ENCODE peak calls at places on chromosomes 6 and 20, in ten cellular contexts. Z is epithelial cell of esophagus, M is lower lobe of right lung, O is AG04449, L is hepatocyte, E is GM13977, B is kidney epithelial cell, N is HS-27A, T is skeletal muscle cell, W is non-pigmented ciliary epithelial cell. U is an unnamed sample.
A peak's percentile ranks its signal among the peaks of the same experiment; 100 is the strongest.

GRCh38 chr6:42984924-42985475 is 630 bp downstream of the PPP2R5D start:
- DNase-seq in Z (no peak), M (no peak), O (no peak), L (peak; percentile 33), E (no peak), B (no peak), N (no peak), T (no peak), W (no peak), U (no peak)

GRCh38 chr6:41976794-41977484 is 35.3 kb upstream of the CCND3 start:
- DNase-seq in Z (peak; percentile 44), M (no peak), O (no peak), L (no peak), E (peak; percentile 37), B (no peak), N (peak; percentile 71), T (peak; percentile 23), W (peak; percentile 86), U (no peak)

GRCh38 chr6:132888701-132889100 is 74.3 kb downstream of the RPS12 start:
- DNase-seq in Z (peak; percentile 3), M (no peak), O (no peak), L (no peak), E (no peak), B (no peak), N (no peak), T (peak; percentile 58), W (no peak), U (no peak)

GRCh38 chr6:109793793-109794192 is 102.7 kb downstream of the FIG4 start:
- DNase-seq in Z (peak; percentile 96), M (no peak), O (peak; percentile 65), L (peak; percentile 78), E (no peak), B (peak; percentile 90), N (peak; percentile 93), T (peak; percentile 89), W (peak; percentile 85), U (peak; percentile 58)

GRCh38 chr6:6315660-6316059 is 4.8 kb downstream of the F13A1 start:
- DNase-seq in Z (peak; percentile 53), M (no peak), O (no peak), L (peak; percentile 63), E (peak; percentile 38), B (peak; percentile 9), N (peak; percentile 0), T (no peak), W (no peak), U (peak; percentile 10)

GRCh38 chr6:144134176-144134575 is 16.1 kb upstream of the STX11 start:
- DNase-seq in Z (no peak), M (no peak), O (no peak), L (no peak), E (no peak), B (no peak), N (peak; percentile 46), T (no peak), W (no peak), U (no peak)

GRCh38 chr6:70714716-70715257 is 47.1 kb downstream of the SMAP1 start:
- DNase-seq in Z (no peak), M (no peak), O (no peak), L (no peak), E (no peak), B (no peak), N (no peak), T (no peak), W (no peak), U (no peak)

GRCh38 chr20:35468671-35469334 is 13.4 kb downstream of the CEP250 start:
- DNase-seq in Z (no peak), M (no peak), O (no peak), L (no peak), E (no peak), B (no peak), N (no peak), T (no peak), W (no peak), U (no peak)

GRCh38 chr6:43286995-43287716 is 10.9 kb upstream of the SLC22A7 start:
- DNase-seq in Z (no peak), M (no peak), O (no peak), L (no peak), E (no peak), B (no peak), N (no peak), T (no peak), W (no peak), U (no peak)

U was measured in smooth muscle cell of the brain vasculature.